ENCODE peak calls at places on chromosome 14, in eight cellular contexts. One of them, this sample, is unnamed.

GRCh38 chr14:48970995-48971394 is 615.2 kb downstream of the RPS29 start:
- DNase-seq in OCI-LY7: no peak
- DNase-seq in cardiac fibroblast: no peak
- DNase-seq in activated T-helper 1 cell treated with anti-CD3 and anti-CD28 coated beads, Interleukin-2, amount 50 U/mL, for 16 hours: no peak
- DNase-seq in breast epithelium: no peak
- DNase-seq in lower leg skin: no peak
- DNase-seq in iPS-NIHi11: no peak
- DNase-seq in uterus: no peak
- DNase-seq in this sample: no peak

GRCh38 chr14:103994535-103995184 is 52.3 kb upstream of the RD3L start:
- DNase-seq in iPS-NIHi11: no peak
- DNase-seq in activated T-helper 1 cell treated with anti-CD3 and anti-CD28 coated beads, Interleukin-2, amount 50 U/mL, for 16 hours: no peak
- DNase-seq in cardiac fibroblast: peak
- DNase-seq in OCI-LY7: no peak
- DNase-seq in breast epithelium: no peak
- DNase-seq in uterus: no peak
- DNase-seq in lower leg skin: no peak
- DNase-seq in this sample: no peak

GRCh38 chr14:37665951-37666350 is 70.5 kb downstream of the TTC6 start:
- DNase-seq in cardiac fibroblast: no peak
- DNase-seq in lower leg skin: no peak
- DNase-seq in breast epithelium: no peak
- DNase-seq in OCI-LY7: no peak
- DNase-seq in activated T-helper 1 cell treated with anti-CD3 and anti-CD28 coated beads, Interleukin-2, amount 50 U/mL, for 16 hours: no peak
- DNase-seq in iPS-NIHi11: no peak
- DNase-seq in uterus: no peak
- DNase-seq in this sample: no peak

GRCh38 chr14:53542692-53543091 is 389.6 kb upstream of the DDHD1 start:
- DNase-seq in lower leg skin: no peak
- DNase-seq in uterus: no peak
- DNase-seq in cardiac fibroblast: peak
- DNase-seq in OCI-LY7: no peak
- DNase-seq in activated T-helper 1 cell treated with anti-CD3 and anti-CD28 coated beads, Interleukin-2, amount 50 U/mL, for 16 hours: no peak
- DNase-seq in breast epithelium: peak
- DNase-seq in iPS-NIHi11: peak
- DNase-seq in this sample: peak

GRCh38 chr14:61051046-61051445 is 70.0 kb downstream of the SLC38A6 start:
- DNase-seq in OCI-LY7: no peak
- DNase-seq in uterus: no peak
- DNase-seq in activated T-helper 1 cell treated with anti-CD3 and anti-CD28 coated beads, Interleukin-2, amount 50 U/mL, for 16 hours: no peak
- DNase-seq in iPS-NIHi11: no peak
- DNase-seq in cardiac fibroblast: no peak
- DNase-seq in lower leg skin: peak
- DNase-seq in breast epithelium: no peak
- DNase-seq in this sample: no peak

GRCh38 chr14:55324812-55325211 is 53.6 kb downstream of the FBXO34 start:
- DNase-seq in cardiac fibroblast: no peak
- DNase-seq in uterus: no peak
- DNase-seq in breast epithelium: no peak
- DNase-seq in activated T-helper 1 cell treated with anti-CD3 and anti-CD28 coated beads, Interleukin-2, amount 50 U/mL, for 16 hours: no peak
- DNase-seq in OCI-LY7: no peak
- DNase-seq in lower leg skin: no peak
- DNase-seq in iPS-NIHi11: no peak
- DNase-seq in this sample: no peak

GRCh38 chr14:66507181-66507721 is 696 bp upstream of the GPHN start:
- DNase-seq in lower leg skin: no peak
- DNase-seq in activated T-helper 1 cell treated with anti-CD3 and anti-CD28 coated beads, Interleukin-2, amount 50 U/mL, for 16 hours: no peak
- DNase-seq in uterus: no peak
- DNase-seq in cardiac fibroblast: no peak
- DNase-seq in breast epithelium: no peak
- DNase-seq in OCI-LY7: no peak
- DNase-seq in iPS-NIHi11: no peak
- DNase-seq in this sample: no peak

GRCh38 chr14:73238262-73238852 is 1.1 kb downstream of the PAPLN start:
- DNase-seq in uterus: no peak
- DNase-seq in cardiac fibroblast: peak
- DNase-seq in lower leg skin: no peak
- DNase-seq in breast epithelium: no peak
- DNase-seq in iPS-NIHi11: no peak
- DNase-seq in OCI-LY7: no peak
- DNase-seq in activated T-helper 1 cell treated with anti-CD3 and anti-CD28 coated beads, Interleukin-2, amount 50 U/mL, for 16 hours: no peak
- DNase-seq in this sample: no peak

GRCh38 chr14:22973217-22974032 is 8.9 kb downstream of the AJUBA start:
- DNase-seq in OCI-LY7: peak
- DNase-seq in lower leg skin: peak
- DNase-seq in uterus: no peak
- DNase-seq in cardiac fibroblast: peak
- DNase-seq in activated T-helper 1 cell treated with anti-CD3 and anti-CD28 coated beads, Interleukin-2, amount 50 U/mL, for 16 hours: no peak
- DNase-seq in iPS-NIHi11: peak
- DNase-seq in breast epithelium: no peak
- DNase-seq in this sample: peak

GRCh38 chr14:37650356-37651037 is 55.1 kb downstream of the TTC6 start:
- DNase-seq in breast epithelium: no peak
- DNase-seq in cardiac fibroblast: no peak
- DNase-seq in OCI-LY7: no peak
- DNase-seq in lower leg skin: no peak
- DNase-seq in activated T-helper 1 cell treated with anti-CD3 and anti-CD28 coated beads, Interleukin-2, amount 50 U/mL, for 16 hours: no peak
- DNase-seq in iPS-NIHi11: no peak
- DNase-seq in uterus: no peak
- DNase-seq in this sample: peak

GRCh38 chr14:95011449-95012020 is 145.8 kb downstream of the DICER1 start:
- DNase-seq in activated T-helper 1 cell treated with anti-CD3 and anti-CD28 coated beads, Interleukin-2, amount 50 U/mL, for 16 hours: no peak
- DNase-seq in lower leg skin: no peak
- DNase-seq in uterus: no peak
- DNase-seq in breast epithelium: no peak
- DNase-seq in OCI-LY7: no peak
- DNase-seq in cardiac fibroblast: no peak
- DNase-seq in iPS-NIHi11: no peak
- DNase-seq in this sample: no peak

GRCh38 chr14:105760691-105761344 is 234.4 kb downstream of the TMEM121 start:
- DNase-seq in breast epithelium: no peak
- DNase-seq in cardiac fibroblast: no peak
- DNase-seq in activated T-helper 1 cell treated with anti-CD3 and anti-CD28 coated beads, Interleukin-2, amount 50 U/mL, for 16 hours: no peak
- DNase-seq in uterus: no peak
- DNase-seq in OCI-LY7: no peak
- DNase-seq in lower leg skin: no peak
- DNase-seq in iPS-NIHi11: no peak
- DNase-seq in this sample: no peak

GRCh38 chr14:66038214-66038977 is 447.8 kb upstream of the CCDC196 start:
- DNase-seq in lower leg skin: peak
- DNase-seq in cardiac fibroblast: peak
- DNase-seq in iPS-NIHi11: no peak
- DNase-seq in activated T-helper 1 cell treated with anti-CD3 and anti-CD28 coated beads, Interleukin-2, amount 50 U/mL, for 16 hours: no peak
- DNase-seq in breast epithelium: peak
- DNase-seq in OCI-LY7: no peak
- DNase-seq in uterus: peak
- DNase-seq in this sample: no peak

GRCh38 chr14:54975856-54976255 is 51.0 kb downstream of the WDHD1 start:
- DNase-seq in activated T-helper 1 cell treated with anti-CD3 and anti-CD28 coated beads, Interleukin-2, amount 50 U/mL, for 16 hours: no peak
- DNase-seq in iPS-NIHi11: no peak
- DNase-seq in uterus: no peak
- DNase-seq in OCI-LY7: no peak
- DNase-seq in breast epithelium: no peak
- DNase-seq in cardiac fibroblast: peak
- DNase-seq in lower leg skin: no peak
- DNase-seq in this sample: no peak

GRCh38 chr14:91870001-91870400 is 2.7 kb upstream of the TC2N start:
- DNase-seq in uterus: no peak
- DNase-seq in breast epithelium: no peak
- DNase-seq in lower leg skin: no peak
- DNase-seq in activated T-helper 1 cell treated with anti-CD3 and anti-CD28 coated beads, Interleukin-2, amount 50 U/mL, for 16 hours: peak
- DNase-seq in iPS-NIHi11: no peak
- DNase-seq in cardiac fibroblast: peak
- DNase-seq in OCI-LY7: no peak
- DNase-seq in this sample: peak

This sample was measured in NCI-H2029.